ENCODE peak calls at places on chromosomes 5 and 9, in four cellular contexts. M is aorta, Q is T-helper 17 cell, K is Panc1. G is an unnamed sample.

GRCh38 chr9:34562136-34562745 is 27.3 kb downstream of the CNTFR start:
- ATAC-seq in M (no peak), Q (no peak), K (no peak), G (no peak)

GRCh38 chr5:64181440-64181839 is 15.8 kb downstream of the RNF180 start:
- ATAC-seq in M (no peak), Q (no peak), K (no peak), G (no peak)

GRCh38 chr5:150092159-150092787 is 5.9 kb upstream of the CSF1R start:
- ATAC-seq in M (no peak), Q (no peak), K (no peak), G (no peak)

GRCh38 chr5:30183736-30184135 is 1009.8 kb upstream of the CDH6 start:
- ATAC-seq in M (no peak), Q (no peak), K (no peak), G (no peak)

GRCh38 chr9:79616013-79616412 is 44.2 kb downstream of the TLE4 start:
- ATAC-seq in M (no peak), Q (no peak), K (no peak), G (no peak)

GRCh38 chr5:116135344-116135743 is 50.5 kb downstream of the COMMD10 start:
- ATAC-seq in M (no peak), Q (peak; percentile 87), K (no peak), G (peak; percentile 83)

GRCh38 chr9:113955076-113955752 is 79.1 kb downstream of the ZNF618 start:
- ATAC-seq in M (peak; percentile 37), Q (no peak), K (no peak), G (no peak)

GRCh38 chr5:168669668-168670378 is 90.7 kb upstream of the PANK3 start:
- ATAC-seq in M (no peak), Q (no peak), K (no peak), G (no peak)

GRCh38 chr5:157548513-157549282 is 26.9 kb downstream of the ADAM19 start:
- ATAC-seq in M (peak; percentile 69), Q (no peak), K (no peak), G (no peak)

GRCh38 chr9:11158063-11158462 is 545.3 kb upstream of the PTPRD start:
- ATAC-seq in M (peak; percentile 33), Q (no peak), K (no peak), G (no peak)

GRCh38 chr5:14598225-14598624 is 16.6 kb downstream of the OTULINL start:
- ATAC-seq in M (no peak), Q (no peak), K (no peak), G (no peak)

G was measured in stimulated activated memory B cell treated with anti-CD40 and anti-IgM and Interleukin-4, amounts not matched to agents 10 μg/mL and 1 μg/mL and 100 μg/mL, for 72 hours.